ENCODE peak calls at places on chromosomes 7 and 10, in eight cellular contexts. Q is EL; P is neural crest cell; A is NCI-H187; M is cardiac fibroblast; V is stimulated activated CD4-positive, alpha-beta T cell treated with anti-CD3 and anti-CD28 coated beads, Interleukin-1b, Interleukin-23, amount 100 ng/mL, for 48 hours; G is T-helper 9 cell; T is transverse colon. S is an unnamed sample.

GRCh38 chr10:5618829-5619228 is 47.6 kb downstream of the ASB13 start:
- DNase-seq in Q (no peak), A (no peak), V (no peak), P (no peak), M (no peak), T (no peak), G (no peak), S (no peak)

GRCh38 chr10:130479146-130479545 is 343.0 kb downstream of the GLRX3 start:
- DNase-seq in P (no peak), Q (no peak), G (no peak), T (no peak), M (no peak), A (no peak), V (no peak), S (no peak)

GRCh38 chr7:98251251-98251843 is 685 bp downstream of the TECPR1 start:
- DNase-seq in A (no peak), V (peak), T (peak), M (peak), P (no peak), G (no peak), Q (no peak), S (peak)

GRCh38 chr7:134755422-134756022 is 23.9 kb upstream of the CALD1 start:
- DNase-seq in T (no peak), P (peak), A (no peak), G (peak), Q (peak), M (peak), V (peak), S (peak)

GRCh38 chr10:124356706-124357582 is 61.8 kb downstream of the OAT start:
- DNase-seq in P (no peak), A (no peak), V (no peak), Q (no peak), M (no peak), G (no peak), T (no peak), S (no peak)

GRCh38 chr10:122112021-122112616 is 123.2 kb downstream of the TACC2 start:
- DNase-seq in G (no peak), Q (peak), P (no peak), T (peak), V (no peak), M (peak), A (no peak), S (peak)

GRCh38 chr7:67551027-67551426 is 554.4 kb downstream of the TYW1 start:
- DNase-seq in M (no peak), Q (no peak), T (no peak), A (peak), V (no peak), G (no peak), P (no peak), S (no peak)

GRCh38 chr7:74604326-74605020 is 53.0 kb upstream of the GTF2I start:
- DNase-seq in V (no peak), A (no peak), M (no peak), T (peak), P (no peak), Q (no peak), G (no peak), S (no peak)

GRCh38 chr7:24570983-24571382 is 2.3 kb upstream of the PALS2 start:
- DNase-seq in V (no peak), Q (no peak), T (no peak), M (no peak), G (no peak), A (no peak), P (no peak), S (no peak)

GRCh38 chr10:48589266-48589665 is 15.6 kb downstream of the ARHGAP22 start:
- DNase-seq in G (no peak), Q (peak), T (no peak), V (no peak), A (no peak), M (peak), P (no peak), S (peak)

GRCh38 chr7:150428671-150429451 is 21.6 kb upstream of the GIMAP8 start:
- DNase-seq in V (no peak), A (peak), Q (peak), T (peak), P (no peak), G (no peak), M (peak), S (peak)

GRCh38 chr7:1346533-1346805 is 112.8 kb downstream of the MICALL2 start:
- DNase-seq in A (no peak), T (no peak), P (no peak), V (no peak), G (no peak), Q (no peak), M (no peak), S (no peak)

GRCh38 chr10:119655566-119656001 is 4.4 kb downstream of the BAG3 start:
- DNase-seq in G (peak), Q (peak), T (peak), A (no peak), V (peak), P (no peak), M (peak), S (peak)

GRCh38 chr10:683448-684071 is 5.9 kb downstream of the DIP2C start:
- DNase-seq in P (no peak), M (peak), Q (peak), G (no peak), A (no peak), V (no peak), T (no peak), S (peak)

S was measured in brain microvascular endothelial cell.